ENCODE peak calls at places on chromosomes 3 and 15, in four cellular contexts. One of them, this sample, is unnamed. For H3K27me3, the result is how much of the 10 kb centered on the place peaks cover.

GRCh38 chr3:193207290-193207689 is 33.7 kb upstream of the PLAAT1 start:
- DNase-seq in HepG2: no peak
- DNase-seq in upper lobe of right lung: no peak
- DNase-seq in cardiac muscle cell: no peak
- DNase-seq in this sample: no peak

GRCh38 chr3:195809291-195809785 is 2.4 kb downstream of the MUC4 start:
- DNase-seq in HepG2: no peak
- DNase-seq in upper lobe of right lung: no peak
- DNase-seq in cardiac muscle cell: no peak
- DNase-seq in this sample: no peak

GRCh38 chr15:85327820-85328219 is 52.6 kb upstream of the AKAP13 start:
- DNase-seq in HepG2: no peak
- DNase-seq in upper lobe of right lung: no peak
- DNase-seq in cardiac muscle cell: no peak
- DNase-seq in this sample: no peak

GRCh38 chr3:195240171-195240701 is 30.7 kb downstream of the XXYLT1 start:
- DNase-seq in HepG2: peak
- DNase-seq in upper lobe of right lung: peak
- DNase-seq in cardiac muscle cell: no peak
- DNase-seq in this sample: no peak

GRCh38 chr3:159938712-159939111 is 49.9 kb upstream of the IL12A start:
- DNase-seq in HepG2: no peak
- DNase-seq in upper lobe of right lung: no peak
- DNase-seq in cardiac muscle cell: no peak
- DNase-seq in this sample: no peak

GRCh38 chr15:86892774-86893449 is 813.2 kb downstream of the AGBL1 start:
- DNase-seq in HepG2: no peak
- DNase-seq in upper lobe of right lung: no peak
- DNase-seq in cardiac muscle cell: peak
- DNase-seq in this sample: no peak

GRCh38 chr3:21705769-21706168 is 45.2 kb downstream of the ZNF385D start:
- DNase-seq in HepG2: no peak
- DNase-seq in upper lobe of right lung: no peak
- DNase-seq in cardiac muscle cell: no peak
- DNase-seq in this sample: no peak

GRCh38 chr3:113304856-113305540 is 93.6 kb downstream of the BOC start:
- DNase-seq in HepG2: no peak
- DNase-seq in upper lobe of right lung: no peak
- DNase-seq in cardiac muscle cell: no peak
- DNase-seq in this sample: no peak

GRCh38 chr3:23712095-23712494 is 93.7 kb upstream of the UBE2E1 start:
- DNase-seq in HepG2: no peak
- DNase-seq in upper lobe of right lung: no peak
- DNase-seq in cardiac muscle cell: no peak
- DNase-seq in this sample: no peak

GRCh38 chr15:23416349-23417276 is 30.4 kb downstream of the GOLGA6L2 start:
- DNase-seq in HepG2: no peak
- DNase-seq in upper lobe of right lung: no peak
- DNase-seq in cardiac muscle cell: no peak
- DNase-seq in this sample: no peak

GRCh38 chr3:112365636-112366035 is 32.7 kb downstream of the CD200 start:
- DNase-seq in HepG2: no peak
- DNase-seq in upper lobe of right lung: no peak
- DNase-seq in cardiac muscle cell: no peak
- DNase-seq in this sample: no peak

GRCh38 chr3:45124379-45124778 is 21.8 kb downstream of the CDCP1 start:
- DNase-seq in HepG2: no peak
- DNase-seq in upper lobe of right lung: no peak
- DNase-seq in cardiac muscle cell: peak
- DNase-seq in this sample: no peak

GRCh38 chr15:48063411-48063985 is 57.3 kb upstream of the SLC24A5 start:
- DNase-seq in HepG2: no peak
- DNase-seq in upper lobe of right lung: no peak
- DNase-seq in cardiac muscle cell: no peak
- DNase-seq in this sample: no peak

GRCh38 chr15:76152197-76152596 is 92.4 kb downstream of the TMEM266 start:
- DNase-seq in HepG2: no peak
- DNase-seq in upper lobe of right lung: no peak
- DNase-seq in cardiac muscle cell: no peak
- DNase-seq in this sample: no peak

GRCh38 chr3:128504533-128504915 is 11.5 kb upstream of the GATA2 start:
- DNase-seq in HepG2: no peak
- DNase-seq in upper lobe of right lung: no peak
- DNase-seq in cardiac muscle cell: no peak
- DNase-seq in this sample: no peak

GRCh38 chr15:61621146-61621545 is 392.0 kb upstream of the RORA start:
- DNase-seq in HepG2: peak
- DNase-seq in upper lobe of right lung: no peak
- DNase-seq in cardiac muscle cell: peak
- DNase-seq in this sample: no peak

GRCh38 chr3:158732856-158733200 is 571 bp upstream of the RARRES1 start:
- DNase-seq in HepG2: no peak
- DNase-seq in upper lobe of right lung: no peak
- DNase-seq in cardiac muscle cell: no peak
- DNase-seq in this sample: no peak

GRCh38 chr3:126827121-126827520 is 123.1 kb downstream of the CHCHD6 start:
- DNase-seq in HepG2: no peak
- DNase-seq in upper lobe of right lung: no peak
- DNase-seq in cardiac muscle cell: no peak
- DNase-seq in this sample: no peak

GRCh38 chr15:36644156-36644896 is 64.9 kb downstream of the CDIN1 start:
- DNase-seq in HepG2: no peak
- DNase-seq in upper lobe of right lung: no peak
- DNase-seq in cardiac muscle cell: no peak
- DNase-seq in this sample: no peak

GRCh38 chr15:89196994-89197393 is 24.4 kb downstream of the RLBP1 start:
- DNase-seq in HepG2: peak
- DNase-seq in upper lobe of right lung: no peak
- DNase-seq in cardiac muscle cell: no peak
- DNase-seq in this sample: no peak

GRCh38 chr15:98853593-98854420 is 153.8 kb downstream of the PGPEP1L start:
- DNase-seq in HepG2: no peak
- DNase-seq in upper lobe of right lung: peak
- DNase-seq in cardiac muscle cell: peak
- DNase-seq in this sample: no peak

GRCh38 chr15:72493220-72493619 is 19.1 kb downstream of the ARIH1 start:
- DNase-seq in HepG2: no peak
- DNase-seq in upper lobe of right lung: no peak
- DNase-seq in cardiac muscle cell: no peak
- DNase-seq in this sample: no peak

GRCh38 chr15:36390491-36390890 is 188.9 kb upstream of the CDIN1 start:
- DNase-seq in HepG2: no peak
- DNase-seq in upper lobe of right lung: no peak
- DNase-seq in cardiac muscle cell: no peak
- DNase-seq in this sample: no peak

DNA sequence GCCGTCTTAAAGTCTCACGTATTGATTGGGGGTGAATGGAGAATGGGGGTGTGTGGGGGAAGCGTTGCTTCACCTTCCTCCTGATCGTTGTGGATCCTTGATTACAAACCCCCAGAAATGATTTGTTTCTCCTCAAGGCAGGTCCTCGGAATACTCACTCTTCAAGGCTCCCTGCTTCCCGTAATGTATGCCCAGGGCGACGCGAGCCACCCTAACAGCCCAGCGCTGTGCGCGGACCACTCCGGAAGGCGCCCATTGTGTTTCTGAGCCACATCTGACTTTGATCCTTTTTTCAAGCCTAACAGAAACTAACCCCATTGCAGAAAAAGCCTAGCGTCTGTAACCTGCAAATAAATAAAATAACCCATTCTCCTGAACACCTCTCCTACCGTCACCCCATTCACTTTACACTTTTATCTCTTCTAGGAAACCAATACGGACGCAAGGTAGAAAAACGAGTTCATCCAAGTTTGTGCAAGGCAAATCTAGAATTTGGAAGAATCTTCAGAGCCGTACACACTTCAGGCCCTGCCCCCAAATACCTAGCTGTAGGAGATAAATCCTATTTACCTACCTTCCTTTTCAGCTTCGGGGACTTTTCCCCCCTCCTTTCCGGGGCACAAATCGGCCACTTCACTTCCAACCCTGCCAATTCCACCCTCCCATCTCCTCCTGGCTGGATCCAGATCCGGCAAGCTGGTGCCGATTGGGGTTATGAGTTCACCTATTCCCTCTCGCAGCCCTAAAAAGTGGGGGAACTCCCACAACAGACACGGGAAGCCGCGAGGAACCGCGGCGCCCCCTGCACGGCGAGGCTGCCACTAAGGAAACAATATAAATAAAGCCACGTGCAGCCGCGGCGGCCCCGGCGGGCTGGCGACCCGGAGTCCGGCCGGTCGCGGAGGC is 1.1 kb downstream of the PRTG start:
- DNase-seq in HepG2: peak
- DNase-seq in upper lobe of right lung: peak
- DNase-seq in cardiac muscle cell: peak
- DNase-seq in this sample: no peak
- TF ChIP-seq CTCF in HepG2: peak
- TF ChIP-seq CTCF in upper lobe of right lung: no peak
- TF ChIP-seq CTCF in cardiac muscle cell: peak
- TF ChIP-seq CTCF in this sample: no peak

DNA sequence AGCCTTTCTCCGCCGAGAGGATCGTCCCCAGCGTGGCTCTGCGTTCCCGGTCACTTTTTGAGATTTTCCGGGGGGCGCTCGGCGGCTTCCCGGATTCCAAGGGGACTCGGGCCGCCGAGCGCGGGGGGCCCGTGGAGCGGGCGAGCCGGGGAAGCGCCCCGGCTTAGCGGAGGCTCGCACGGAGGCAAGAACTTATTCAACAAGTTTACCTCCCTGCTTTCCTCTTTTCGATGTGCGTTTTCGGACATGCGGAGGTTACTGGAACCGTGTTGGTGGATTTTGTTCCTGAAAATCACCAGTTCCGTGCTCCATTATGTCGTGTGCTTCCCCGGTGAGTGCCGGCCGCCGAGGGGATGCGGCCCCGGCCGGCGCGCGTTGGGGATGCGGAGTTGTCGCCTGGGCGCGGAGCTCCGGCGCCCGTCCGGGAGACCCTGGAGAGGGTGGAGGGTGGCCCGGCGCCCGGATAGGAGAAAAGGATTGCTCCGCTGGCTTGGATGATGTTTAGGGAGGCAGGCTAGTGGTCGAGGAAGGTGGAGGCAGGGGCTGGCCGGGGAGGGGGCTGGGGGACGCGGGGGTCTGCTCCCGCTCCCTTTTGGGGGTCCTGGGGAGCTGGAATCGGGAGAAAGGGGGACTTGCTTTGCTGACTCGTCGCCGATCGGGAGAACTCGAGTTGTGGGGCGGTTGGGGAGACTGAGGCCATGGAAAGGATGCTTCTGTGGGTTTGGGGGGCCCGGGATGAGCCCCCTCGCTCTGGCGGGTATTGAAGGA is 855 bp downstream of the PTPRG start:
- DNase-seq in HepG2: no peak
- DNase-seq in upper lobe of right lung: peak
- DNase-seq in cardiac muscle cell: peak
- DNase-seq in this sample: no peak
- H3K27me3 ChIP-seq in HepG2: under half
- H3K27me3 ChIP-seq in upper lobe of right lung: under half
- H3K27me3 ChIP-seq in cardiac muscle cell: under half
- H3K27me3 ChIP-seq in this sample: half or more

DNA sequence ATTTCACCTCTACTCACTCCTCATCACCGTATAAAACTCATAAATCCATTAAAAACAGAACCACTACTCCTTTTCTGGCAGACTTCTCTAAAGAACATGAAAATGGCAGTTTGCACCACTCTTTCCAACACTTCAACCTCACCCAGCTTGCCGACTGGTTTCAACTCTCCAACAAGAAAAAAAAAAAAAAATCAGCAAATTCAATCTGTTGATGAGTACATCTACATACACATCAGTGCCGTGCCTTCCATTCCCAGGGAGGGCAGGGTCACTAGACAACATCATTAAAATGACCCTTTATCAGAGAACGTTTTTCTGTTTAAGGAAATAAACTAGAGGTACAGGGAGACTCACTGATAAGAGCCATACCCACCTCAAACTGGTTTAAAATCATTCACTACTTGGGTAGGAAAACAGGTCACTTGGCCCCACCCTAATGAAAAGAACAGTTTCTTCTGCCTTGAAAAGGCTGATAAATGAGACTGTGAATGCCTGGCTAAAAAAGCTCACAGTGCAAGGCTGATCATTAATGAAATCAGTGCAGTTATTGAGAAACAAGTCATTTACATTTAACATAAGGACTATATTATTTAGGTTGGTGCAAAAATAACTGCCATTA is 6.0 kb downstream of the ANXA2 start:
- DNase-seq in HepG2: no peak
- DNase-seq in upper lobe of right lung: no peak
- DNase-seq in cardiac muscle cell: no peak
- DNase-seq in this sample: no peak
- H3K27ac ChIP-seq in HepG2: peak
- H3K27ac ChIP-seq in upper lobe of right lung: peak
- H3K27ac ChIP-seq in cardiac muscle cell: no peak
- H3K27ac ChIP-seq in this sample: no peak

DNA sequence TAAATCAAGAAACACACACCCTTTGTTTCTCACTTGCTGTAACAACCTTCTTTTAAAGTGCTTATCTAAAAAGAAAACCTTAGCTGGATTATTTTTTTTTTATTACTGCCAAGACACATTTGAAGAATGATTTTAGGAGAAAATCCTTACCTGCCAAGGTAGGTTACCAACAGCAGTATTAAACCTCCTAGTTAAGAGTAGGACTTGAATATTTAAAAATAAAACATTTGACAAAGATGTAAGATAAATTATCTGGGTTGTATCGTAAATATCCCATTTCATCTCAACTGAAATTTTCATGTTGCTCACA is 192.1 kb downstream of the PDZRN3 start:
- DNase-seq in HepG2: no peak
- DNase-seq in upper lobe of right lung: no peak
- DNase-seq in cardiac muscle cell: no peak
- DNase-seq in this sample: no peak
- TF ChIP-seq CTCF in HepG2: no peak
- TF ChIP-seq CTCF in upper lobe of right lung: no peak
- TF ChIP-seq CTCF in cardiac muscle cell: no peak
- TF ChIP-seq CTCF in this sample: peak

GRCh38 chr15:43214169-43214568 is 6.6 kb downstream of the EPB42 start:
- DNase-seq in HepG2: no peak
- DNase-seq in upper lobe of right lung: no peak
- DNase-seq in cardiac muscle cell: no peak
- DNase-seq in this sample: no peak
- H3K27me3 ChIP-seq in HepG2: under half
- H3K27me3 ChIP-seq in upper lobe of right lung: under half
- H3K27me3 ChIP-seq in cardiac muscle cell: under half
- H3K27me3 ChIP-seq in this sample: under half